ENCODE peak calls at places on chromosomes 13 and 19, in four cellular contexts. G is H1, J is stomach, T is psoas muscle. B is an unnamed sample.

GRCh38 chr13:31007392-31007791 is 74.9 kb downstream of the TEX26 start:
- DNase-seq in G (no peak), T (no peak), J (no peak), B (no peak)

GRCh38 chr13:100304241-100304640 is 215.3 kb downstream of the PCCA start:
- DNase-seq in G (no peak), J (no peak), T (no peak), B (no peak)

GRCh38 chr13:49304763-49305695 is 57.3 kb downstream of the CDADC1 start:
- DNase-seq in J (no peak), G (no peak), T (no peak), B (no peak)

GRCh38 chr19:55041627-55042343 is 3.7 kb upstream of the GP6 start:
- DNase-seq in G (no peak), J (no peak), T (no peak), B (no peak)

GRCh38 chr19:48627211-48627864 is 8.0 kb downstream of the SPHK2 start:
- DNase-seq in T (no peak), G (no peak), J (no peak), B (no peak)

GRCh38 chr13:111263566-111263965 is 56.9 kb upstream of the TEX29 start:
- DNase-seq in T (no peak), J (no peak), G (no peak), B (no peak)

GRCh38 chr13:99218545-99218944 is 17.9 kb downstream of the UBAC2 start:
- DNase-seq in J (peak; percentile 96), G (no peak), T (peak; percentile 67), B (no peak)

GRCh38 chr13:42039457-42039945 is 8.9 kb upstream of the DGKH start:
- DNase-seq in T (no peak), J (no peak), G (no peak), B (no peak)

GRCh38 chr13:76993021-76993420 is 1.1 kb downstream of the CLN5 start:
- DNase-seq in G (no peak), J (no peak), T (no peak), B (no peak)

GRCh38 chr13:36183901-36184300 is 30.5 kb downstream of the SOHLH2 start:
- DNase-seq in J (no peak), G (no peak), T (no peak), B (no peak)

GRCh38 chr13:26899153-26899552 is 138.6 kb upstream of the GPR12 start:
- DNase-seq in T (no peak), J (no peak), G (no peak), B (no peak)

GRCh38 chr19:9406798-9407352 is 28.5 kb downstream of the ZNF266 start:
- DNase-seq in J (peak; percentile 32), T (peak; percentile 88), G (peak; percentile 19), B (no peak)

GRCh38 chr13:44311011-44311481 is 62.6 kb upstream of the SERP2 start:
- DNase-seq in J (peak; percentile 70), T (no peak), G (no peak), B (no peak)

GRCh38 chr13:21668665-21669599 is 1.9 kb upstream of the FGF9 start:
- DNase-seq in G (no peak), J (no peak), T (peak; percentile 50), B (no peak)

DNA sequence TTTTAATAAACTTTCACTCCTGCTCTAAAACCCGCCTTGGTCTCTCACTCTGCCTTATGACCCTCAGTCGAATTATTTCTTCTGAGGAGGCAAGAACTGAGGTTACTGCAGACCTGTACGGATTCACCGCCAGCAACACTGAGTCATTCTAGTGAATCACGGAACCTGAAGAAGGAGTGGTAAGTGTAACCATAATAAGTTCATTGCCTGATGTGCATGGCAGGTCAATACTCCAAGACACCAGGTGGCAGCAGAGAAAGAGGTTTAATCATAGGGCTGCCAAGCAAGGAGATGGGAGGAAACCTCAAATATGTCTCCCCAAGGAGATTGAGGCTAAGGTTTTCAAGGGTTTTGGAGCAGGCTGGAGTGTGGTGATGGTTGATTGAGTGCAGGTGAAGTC is 204.3 kb upstream of the IPO5 start:
- DNase-seq in J (no peak), T (no peak), G (no peak), B (no peak)
- TF ChIP-seq CTCF in J (no peak), T (no peak), G (peak; percentile 18), B (no peak)

GRCh38 chr13:43046259-43046658 is 22.9 kb downstream of the DNAJC15 start:
- DNase-seq in G (no peak), T (no peak), J (no peak), B (no peak)

GRCh38 chr13:43041368-43041921 is 18.1 kb downstream of the DNAJC15 start:
- DNase-seq in T (no peak), J (no peak), G (no peak), B (no peak)

GRCh38 chr13:43042410-43042921 is 19.1 kb downstream of the DNAJC15 start:
- DNase-seq in T (no peak), G (no peak), J (no peak), B (no peak)

GRCh38 chr13:43044720-43045301 is 21.4 kb downstream of the DNAJC15 start:
- DNase-seq in J (no peak), G (no peak), T (no peak), B (no peak)
- H3K4me3 ChIP-seq in J (no peak overlapping the region), G (no peak overlapping the region), T (no peak overlapping the region), B (peak overlapping the region; percentile 44)

DNA sequence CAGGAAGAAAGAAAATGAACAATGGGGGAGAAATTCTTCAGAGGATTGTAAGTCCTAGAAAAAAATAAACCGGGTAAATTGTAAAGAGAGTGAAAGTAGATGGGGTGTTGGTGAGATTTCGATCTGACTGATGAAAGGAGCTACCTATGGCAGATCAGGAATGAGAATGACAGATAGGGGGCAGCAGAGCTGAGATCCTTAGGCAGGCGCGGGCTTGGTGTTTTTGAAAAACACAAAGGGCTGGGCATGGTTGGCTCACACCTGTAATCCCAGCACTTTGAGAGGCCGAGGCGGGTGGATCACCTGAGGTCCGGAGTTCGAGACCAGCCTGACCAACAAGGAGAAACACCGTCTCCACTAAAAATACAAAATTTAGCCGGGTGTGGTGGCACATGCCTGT is 1468.6 kb upstream of the SLC10A2 start:
- DNase-seq in T (no peak), G (peak; percentile 9), J (no peak), B (no peak)
- TF ChIP-seq CTCF in T (no peak), G (peak; percentile 43), J (no peak), B (no peak)

DNA sequence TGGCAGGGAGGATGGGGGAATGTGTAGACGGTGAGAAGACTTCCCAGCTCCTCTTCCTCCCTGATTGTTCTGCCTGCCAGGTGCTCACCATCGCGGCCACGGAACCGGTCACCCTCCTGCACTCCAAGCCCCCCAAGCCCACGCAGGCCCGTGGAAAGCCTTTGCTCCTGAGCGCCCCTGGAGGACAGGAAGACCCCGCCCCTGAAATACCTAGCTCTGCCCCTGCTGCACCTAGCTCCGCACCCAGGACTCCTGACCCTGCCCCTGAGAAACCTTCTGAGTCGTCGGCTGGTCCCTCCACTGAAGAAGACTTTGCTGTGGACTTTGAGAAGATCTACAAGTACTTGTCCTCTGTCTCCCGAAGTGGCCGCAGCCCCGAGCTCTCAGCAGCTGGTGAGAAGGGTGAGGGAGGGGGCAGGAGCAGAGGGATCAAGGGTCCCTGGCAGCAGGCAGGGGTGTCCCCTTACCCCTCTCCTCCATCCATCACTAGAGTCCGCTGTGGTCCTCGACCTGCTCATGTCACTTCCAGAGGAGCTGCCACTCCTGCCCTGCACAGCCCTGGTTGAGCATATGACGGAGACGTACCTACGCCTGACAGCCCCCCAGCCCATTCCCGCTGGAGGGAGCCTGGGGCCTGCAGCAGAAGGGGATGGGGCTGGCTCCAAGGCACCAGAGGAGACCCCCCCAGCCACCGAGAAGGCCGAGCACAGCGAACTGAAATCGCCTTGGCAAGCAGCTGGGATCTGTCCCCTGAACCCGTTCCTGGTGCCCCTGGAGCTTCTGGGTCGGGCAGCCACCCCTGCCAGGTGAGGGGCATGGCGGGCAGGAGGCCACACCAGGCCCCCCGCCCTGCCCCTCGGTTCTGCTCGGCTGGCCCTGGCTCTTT is 2.1 kb downstream of the SNAPC2 start:
- DNase-seq in T (peak; percentile 55), G (no peak), J (no peak), B (no peak)
- H3K4me3 ChIP-seq in T (no peak overlapping the region), G (no peak overlapping the region), J (peak overlapping the region; percentile 79), B (no peak overlapping the region)

DNA sequence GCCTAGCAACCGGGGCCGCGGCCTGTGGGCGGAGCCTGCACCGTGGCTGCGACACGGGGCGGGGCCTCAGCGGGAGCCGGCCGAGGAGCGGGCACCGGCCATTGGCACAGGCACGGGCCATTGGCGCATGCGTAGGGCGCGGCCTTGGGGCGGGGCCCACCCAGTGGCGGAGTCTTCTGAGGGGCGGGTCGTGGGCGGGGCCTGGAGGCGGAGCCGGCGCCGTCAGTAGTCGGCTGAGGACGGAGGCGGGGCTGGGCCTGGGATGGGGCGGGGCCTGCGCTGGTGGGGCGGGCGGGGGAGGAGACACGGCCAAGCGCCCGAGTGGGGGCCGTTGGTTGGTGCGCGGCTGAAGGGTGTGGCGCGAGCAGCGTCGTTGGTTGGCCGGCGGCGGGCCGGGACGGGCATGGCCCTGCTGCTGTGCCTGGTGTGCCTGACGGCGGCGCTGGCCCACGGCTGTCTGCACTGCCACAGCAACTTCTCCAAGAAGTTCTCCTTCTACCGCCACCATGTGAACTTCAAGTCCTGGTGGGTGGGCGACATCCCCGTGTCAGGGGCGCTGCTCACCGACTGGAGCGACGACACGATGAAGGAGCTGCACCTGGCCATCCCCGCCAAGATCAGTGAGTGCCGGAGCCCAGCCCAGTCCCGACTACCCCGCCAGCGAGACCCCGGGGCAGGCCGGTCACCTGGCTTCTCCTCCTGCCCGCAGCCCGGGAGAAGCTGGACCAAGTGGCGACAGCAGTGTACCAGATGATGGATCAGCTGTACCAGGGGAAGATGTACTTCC is at the start of gene IZUMO4:
- DNase-seq in G (peak; percentile 94), J (peak; percentile 100), T (peak; percentile 100), B (no peak)
- TF ChIP-seq CTCF in G (peak; percentile 39), J (peak; percentile 52), T (peak; percentile 39), B (peak; percentile 46)

GRCh38 chr19:2628597-2628996 is 73.9 kb downstream of the GNG7 start:
- DNase-seq in T (no peak), J (no peak), G (no peak), B (no peak)

GRCh38 chr19:2625434-2625833 is 77.1 kb downstream of the GNG7 start:
- DNase-seq in J (peak; percentile 55), G (no peak), T (no peak), B (no peak)

GRCh38 chr19:2629491-2630351 is 72.8 kb downstream of the GNG7 start:
- DNase-seq in T (peak; percentile 42), G (no peak), J (no peak), B (no peak)

GRCh38 chr19:2627319-2627829 is 75.1 kb downstream of the GNG7 start:
- DNase-seq in T (peak; percentile 94), J (peak; percentile 87), G (no peak), B (no peak)

GRCh38 chr19:2627855-2628254 is 74.6 kb downstream of the GNG7 start:
- DNase-seq in J (no peak), T (no peak), G (no peak), B (no peak)
- H3K4me3 ChIP-seq in J (no peak overlapping the region), T (no peak overlapping the region), G (no peak overlapping the region), B (no peak overlapping the region)

GRCh38 chr13:78660130-78660857 is 1.3 kb upstream of the OBI1 start:
- DNase-seq in T (peak; percentile 44), G (no peak), J (no peak), B (no peak)
- TF ChIP-seq CTCF in T (no peak), G (peak; percentile 11), J (no peak), B (no peak)

GRCh38 chr13:113545455-113545930 is 39.1 kb upstream of the TFDP1 start:
- DNase-seq in T (no peak), J (no peak), G (no peak), B (no peak)
- H3K4me3 ChIP-seq in T (no peak overlapping the region), J (no peak overlapping the region), G (no peak overlapping the region), B (no peak overlapping the region)

DNA sequence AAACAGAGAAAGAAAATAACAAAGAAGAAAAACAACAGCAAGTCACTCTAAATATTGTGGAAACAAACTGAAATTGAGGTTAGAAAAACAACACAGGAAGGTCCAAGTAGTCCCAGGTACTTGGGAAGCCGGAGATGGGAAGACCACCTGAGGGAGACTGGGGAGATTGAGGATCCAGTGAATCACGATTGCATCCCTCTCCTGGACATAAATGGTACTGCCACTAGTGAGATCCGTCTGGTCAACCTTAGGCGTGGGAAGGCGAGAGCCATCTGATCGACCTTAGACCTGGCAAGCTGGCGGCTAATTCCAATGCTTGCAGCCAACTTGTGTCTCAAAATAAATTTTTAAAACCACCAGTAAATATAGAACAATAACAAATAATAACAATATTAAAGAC is 81.9 kb downstream of the ZNF726 start:
- DNase-seq in T (no peak), G (no peak), J (no peak), B (no peak)
- TF ChIP-seq CTCF in T (no peak), G (peak; percentile 62), J (peak; percentile 29), B (peak; percentile 40)